ENCODE peak calls at places on chromosomes 3 and 15, in five cellular contexts. C is CD4-positive, alpha-beta T cell; H is HFF-Myc; D is adrenal gland; M is PC-9. O is an unnamed sample.

GRCh38 chr15:95470997-95471692 is 859.4 kb upstream of the NR2F2 start:
- DNase-seq in C (no peak), H (no peak), D (peak; percentile 71), M (no peak), O (no peak)

GRCh38 chr15:101011582-101011981 is 92.4 kb downstream of the LRRK1 start:
- DNase-seq in C (no peak), H (no peak), D (no peak), M (no peak), O (no peak)

GRCh38 chr3:149815318-149815717 is 2.3 kb downstream of the RNF13 start:
- DNase-seq in C (no peak), H (no peak), D (no peak), M (no peak), O (no peak)

GRCh38 chr15:61243984-61244593 is 15.0 kb upstream of the RORA start:
- DNase-seq in C (no peak), H (no peak), D (no peak), M (no peak), O (no peak)

GRCh38 chr3:45631486-45631885 is 36.9 kb downstream of the LIMD1 start:
- DNase-seq in C (no peak), H (no peak), D (no peak), M (no peak), O (no peak)

GRCh38 chr3:30258426-30259392 is 347.7 kb upstream of the TGFBR2 start:
- DNase-seq in C (no peak), H (no peak), D (no peak), M (no peak), O (no peak)

GRCh38 chr3:9810357-9810726 is 280 bp downstream of the TTLL3 start:
- DNase-seq in C (no peak), H (no peak), D (peak; percentile 61), M (no peak), O (no peak)

GRCh38 chr3:119352863-119353527 is 58.8 kb downstream of the ARHGAP31 start:
- DNase-seq in C (no peak), H (peak; percentile 15), D (no peak), M (peak; percentile 66), O (peak; percentile 24)

GRCh38 chr15:70217246-70218160 is 119.8 kb upstream of the TLE3 start:
- DNase-seq in C (no peak), H (no peak), D (no peak), M (no peak), O (no peak)

GRCh38 chr3:152183473-152183872 is 85.3 kb upstream of the MBNL1 start:
- DNase-seq in C (peak; percentile 36), H (no peak), D (peak; percentile 66), M (no peak), O (no peak)

GRCh38 chr3:52232279-52233107 is 6.5 kb downstream of the TWF2 start:
- DNase-seq in C (peak; percentile 27), H (no peak), D (no peak), M (no peak), O (no peak)

GRCh38 chr3:133927543-133928066 is 31.9 kb upstream of the RAB6B start:
- DNase-seq in C (peak; percentile 47), H (no peak), D (peak; percentile 55), M (no peak), O (no peak)

GRCh38 chr3:114319453-114319852 is 25.6 kb downstream of the TIGIT start:
- DNase-seq in C (no peak), H (peak; percentile 51), D (no peak), M (peak; percentile 90), O (no peak)

GRCh38 chr15:52183562-52184173 is 7.5 kb downstream of the GNB5 start:
- DNase-seq in C (no peak), H (no peak), D (no peak), M (no peak), O (no peak)

GRCh38 chr15:98292442-98293240 is 332.1 kb downstream of the ARRDC4 start:
- DNase-seq in C (no peak), H (peak; percentile 4), D (no peak), M (no peak), O (no peak)

GRCh38 chr15:95247068-95247984 is 1016.0 kb downstream of the MCTP2 start:
- DNase-seq in C (no peak), H (peak; percentile 93), D (no peak), M (peak; percentile 92), O (peak; percentile 94)

GRCh38 chr3:32438596-32439344 is 47.1 kb downstream of the CMTM7 start:
- DNase-seq in C (no peak), H (no peak), D (peak; percentile 50), M (no peak), O (no peak)

GRCh38 chr3:6860911-6861330 is at the start of gene GRM7:
- DNase-seq in C (no peak), H (no peak), D (peak; percentile 82), M (no peak), O (no peak)

GRCh38 chr3:142484912-142485435 is 37.1 kb upstream of the XRN1 start:
- DNase-seq in C (no peak), H (no peak), D (no peak), M (no peak), O (no peak)

GRCh38 chr15:67882487-67883227 is 42.8 kb upstream of the RNU6-1 start:
- DNase-seq in C (no peak), H (no peak), D (peak; percentile 66), M (no peak), O (no peak)

GRCh38 chr3:55688154-55688553 is 201.0 kb upstream of the WNT5A start:
- DNase-seq in C (no peak), H (no peak), D (no peak), M (no peak), O (no peak)

GRCh38 chr3:113556556-113557335 is 24.4 kb downstream of the SIDT1 start:
- DNase-seq in C (no peak), H (no peak), D (no peak), M (no peak), O (no peak)

GRCh38 chr3:16142350-16143050 is 32.0 kb upstream of the GALNT15 start:
- DNase-seq in C (no peak), H (no peak), D (no peak), M (no peak), O (no peak)

GRCh38 chr15:69017978-69018377 is 3.5 kb downstream of the NOX5 start:
- DNase-seq in C (no peak), H (no peak), D (no peak), M (no peak), O (no peak)

GRCh38 chr15:63911160-63911559 is 77.4 kb upstream of the HERC1 start:
- DNase-seq in C (no peak), H (no peak), D (no peak), M (no peak), O (no peak)

GRCh38 chr15:65286704-65287514 is at the start of gene PARP16:
- DNase-seq in C (peak; percentile 85), H (no peak), D (peak; percentile 93), M (peak; percentile 65), O (no peak)
- TF ChIP-seq CTCF in C (peak; percentile 1), H (peak; percentile 6), D (no peak), M (no peak), O (peak; percentile 42)

GRCh38 chr3:168052517-168052916 is 43.2 kb downstream of the GOLIM4 start:
- DNase-seq in C (no peak), H (no peak), D (no peak), M (no peak), O (no peak)

GRCh38 chr3:168049366-168049974 is 46.3 kb downstream of the GOLIM4 start:
- DNase-seq in C (no peak), H (no peak), D (no peak), M (no peak), O (peak; percentile 41)

GRCh38 chr3:168051579-168052183 is 44.0 kb downstream of the GOLIM4 start:
- DNase-seq in C (no peak), H (no peak), D (no peak), M (no peak), O (no peak)

GRCh38 chr3:168054447-168054846 is 41.3 kb downstream of the GOLIM4 start:
- DNase-seq in C (no peak), H (no peak), D (no peak), M (no peak), O (no peak)

DNA sequence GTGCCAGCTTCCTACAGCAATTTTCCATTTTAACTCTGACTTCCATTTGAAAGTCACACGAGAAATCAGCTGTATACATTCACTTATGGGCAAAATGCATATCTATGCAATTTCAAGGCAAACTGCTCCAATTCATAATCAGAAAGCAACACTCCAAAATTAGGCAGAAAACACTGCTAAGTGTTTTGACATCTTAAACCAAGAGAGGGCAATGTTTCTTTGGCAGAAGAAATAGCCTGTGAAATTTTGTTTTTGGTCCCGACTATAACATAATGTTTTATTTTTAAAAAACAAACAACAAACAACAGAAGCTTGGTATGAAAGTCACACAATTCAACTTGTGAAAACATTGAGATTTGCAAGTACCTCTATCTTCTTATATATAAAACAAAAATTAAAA is 42.6 kb downstream of the GOLIM4 start:
- DNase-seq in C (no peak), H (no peak), D (no peak), M (no peak), O (no peak)
- TF ChIP-seq CTCF in C (no peak), H (peak; percentile 11), D (no peak), M (no peak), O (peak; percentile 26)

GRCh38 chr3:129231331-129232119 is 17.9 kb upstream of the COPG1 start:
- DNase-seq in C (no peak), H (no peak), D (no peak), M (peak; percentile 72), O (no peak)

GRCh38 chr3:129226374-129226773 is 23.0 kb upstream of the COPG1 start:
- DNase-seq in C (no peak), H (peak; percentile 66), D (peak; percentile 98), M (peak; percentile 90), O (peak; percentile 49)

GRCh38 chr3:129230311-129231019 is 18.9 kb upstream of the COPG1 start:
- DNase-seq in C (no peak), H (peak; percentile 67), D (peak; percentile 72), M (peak; percentile 91), O (no peak)

GRCh38 chr3:129224984-129225393 is 24.4 kb upstream of the COPG1 start:
- DNase-seq in C (no peak), H (no peak), D (peak; percentile 97), M (peak; percentile 88), O (no peak)

GRCh38 chr3:129228891-129229585 is 20.4 kb upstream of the COPG1 start:
- DNase-seq in C (no peak), H (peak; percentile 74), D (no peak), M (peak; percentile 85), O (peak; percentile 37)
- TF ChIP-seq CTCF in C (no peak), H (no peak), D (no peak), M (no peak), O (peak; percentile 22)

GRCh38 chr15:66102563-66103292 is 150.8 kb downstream of the MEGF11 start:
- DNase-seq in C (no peak), H (no peak), D (no peak), M (no peak), O (no peak)

GRCh38 chr15:66103293-66103590 is 150.3 kb downstream of the MEGF11 start:
- DNase-seq in C (no peak), H (no peak), D (no peak), M (no peak), O (no peak)

GRCh38 chr15:66101715-66102395 is 151.7 kb downstream of the MEGF11 start:
- DNase-seq in C (no peak), H (no peak), D (no peak), M (no peak), O (peak; percentile 1)

GRCh38 chr15:66099950-66100671 is 153.4 kb downstream of the MEGF11 start:
- DNase-seq in C (no peak), H (no peak), D (no peak), M (no peak), O (no peak)

DNA sequence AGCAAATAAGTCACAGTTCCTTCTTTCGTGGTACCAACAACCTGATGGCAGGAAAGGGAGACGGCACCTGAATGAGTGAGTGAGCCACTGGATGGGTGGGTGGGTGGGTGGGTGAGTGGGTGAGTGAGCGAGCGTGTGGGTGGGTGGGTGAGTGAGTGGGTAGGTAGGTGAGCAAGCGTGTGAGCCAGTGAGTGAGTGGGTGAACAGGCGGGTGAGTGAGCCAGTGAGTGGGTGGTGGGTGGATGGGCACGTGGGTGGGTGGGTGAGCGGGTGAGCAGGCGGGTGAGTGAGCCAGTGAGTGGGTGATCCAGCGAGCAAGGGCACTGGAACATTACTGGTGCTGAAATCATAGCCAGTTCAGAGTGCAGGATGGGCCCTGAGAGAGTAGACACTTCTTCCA is 152.8 kb downstream of the MEGF11 start:
- DNase-seq in C (no peak), H (no peak), D (no peak), M (no peak), O (no peak)
- TF ChIP-seq CTCF in C (no peak), H (no peak), D (no peak), M (no peak), O (no peak)

O was measured in retinal pigment epithelial cell.